ENCODE peak calls at places on chromosome 12, in four cellular contexts. D is MM.1S, I is PC-9, K is A673. Q is an unnamed sample.

GRCh38 chr12:38919191-38919590 is 13.8 kb upstream of the CPNE8 start:
- DNase-seq in I (no peak), D (no peak), K (no peak), Q (no peak)

GRCh38 chr12:14664434-14665023 is 31.9 kb downstream of the GUCY2C start:
- DNase-seq in I (peak; percentile 45), K (peak; percentile 65), D (peak; percentile 55), Q (no peak)

GRCh38 chr12:26162905-26163304 is 32.5 kb upstream of the SSPN start:
- DNase-seq in K (no peak), D (no peak), I (no peak), Q (no peak)

GRCh38 chr12:131120831-131121271 is 167.1 kb downstream of the ADGRD1 start:
- DNase-seq in K (no peak), I (no peak), D (no peak), Q (no peak)

GRCh38 chr12:86233126-86233525 is 23.1 kb downstream of the MGAT4C start:
- DNase-seq in D (no peak), I (no peak), K (peak; percentile 62), Q (no peak)

GRCh38 chr12:15735837-15736615 is 53.2 kb downstream of the EPS8 start:
- DNase-seq in D (no peak), I (no peak), K (no peak), Q (no peak)

GRCh38 chr12:42094277-42094676 is 50.4 kb downstream of the GXYLT1 start:
- DNase-seq in K (peak; percentile 67), D (no peak), I (no peak), Q (no peak)

GRCh38 chr12:96452271-96452922 is 37.0 kb upstream of the CFAP54 start:
- DNase-seq in D (no peak), K (no peak), I (peak; percentile 77), Q (no peak)

GRCh38 chr12:77932216-77932615 is 101.5 kb downstream of the NAV3 start:
- DNase-seq in K (peak; percentile 55), D (no peak), I (no peak), Q (no peak)

GRCh38 chr12:34298971-34299801 is 276.9 kb downstream of the ALG10 start:
- DNase-seq in D (no peak), K (no peak), I (no peak), Q (no peak)

GRCh38 chr12:104216461-104217058 is 981 bp downstream of the TXNRD1 start:
- DNase-seq in K (no peak), D (no peak), I (no peak), Q (no peak)

GRCh38 chr12:1993871-1994371 is 10.3 kb downstream of the DCP1B start:
- DNase-seq in D (no peak), I (no peak), K (peak; percentile 73), Q (no peak)

GRCh38 chr12:124293286-124294003 is 1.4 kb upstream of the RFLNA start:
- DNase-seq in D (no peak), K (no peak), I (no peak), Q (no peak)

GRCh38 chr12:124286414-124286813 is 8.5 kb upstream of the RFLNA start:
- DNase-seq in D (no peak), I (no peak), K (no peak), Q (no peak)

GRCh38 chr12:124286946-124287345 is 7.9 kb upstream of the RFLNA start:
- DNase-seq in K (no peak), I (no peak), D (no peak), Q (no peak)

GRCh38 chr12:124292385-124292784 is 2.5 kb upstream of the RFLNA start:
- DNase-seq in I (no peak), K (no peak), D (no peak), Q (no peak)

GRCh38 chr12:124289634-124290600 is 5.0 kb upstream of the RFLNA start:
- DNase-seq in K (no peak), D (no peak), I (no peak), Q (no peak)
- H3K4me3 ChIP-seq in K (no peak overlapping the region), D (no peak overlapping the region), I (no peak overlapping the region), Q (no peak overlapping the region)

DNA sequence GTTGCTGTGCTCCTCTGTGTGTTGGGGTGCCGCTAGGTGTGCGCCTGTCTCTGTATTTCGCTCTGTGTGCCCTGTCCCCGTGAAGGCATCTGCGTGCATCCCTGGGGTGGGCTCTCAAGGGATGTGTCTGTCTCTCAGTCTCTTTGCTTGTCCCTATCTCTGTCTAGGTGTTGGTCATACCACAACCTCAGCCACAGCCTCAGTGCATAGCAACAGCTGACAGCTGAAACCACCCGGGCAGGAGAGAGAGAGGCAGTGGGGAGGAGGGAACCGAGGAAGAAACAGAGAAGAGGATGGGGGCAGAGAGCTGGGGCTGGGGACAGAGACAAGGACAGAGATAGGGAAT is 953 bp upstream of the NXPH4 start:
- DNase-seq in K (no peak), I (no peak), D (no peak), Q (no peak)
- TF ChIP-seq EZH2 in K (no peak), I (no peak), D (no peak), Q (peak; percentile 89)

DNA sequence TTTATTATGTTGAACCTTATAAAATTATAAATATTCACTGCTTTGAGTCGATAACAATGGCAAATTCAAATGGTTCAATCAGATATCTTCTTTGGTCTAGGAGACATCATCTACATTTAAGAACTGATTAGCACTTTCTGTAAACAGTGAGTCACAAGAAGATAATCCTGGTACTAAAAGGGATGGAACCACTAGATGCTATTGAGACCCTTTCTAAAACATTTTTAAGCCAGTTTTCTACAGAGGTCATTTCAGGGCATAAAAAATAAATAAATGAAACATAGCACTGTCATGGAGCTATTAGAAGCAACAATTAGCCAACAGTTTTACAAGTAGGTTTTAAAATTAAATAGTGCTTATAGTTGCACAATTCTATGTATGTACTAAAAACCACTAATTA is 212.2 kb downstream of the DUSP6 start:
- DNase-seq in D (no peak), K (no peak), I (no peak), Q (no peak)
- H3K36me3 ChIP-seq in D (no peaks in the 10 kb centered on the region), K (no peaks in the 10 kb centered on the region), I (peaks cover 4% of the 10 kb centered on the region), Q (no peaks in the 10 kb centered on the region)

DNA sequence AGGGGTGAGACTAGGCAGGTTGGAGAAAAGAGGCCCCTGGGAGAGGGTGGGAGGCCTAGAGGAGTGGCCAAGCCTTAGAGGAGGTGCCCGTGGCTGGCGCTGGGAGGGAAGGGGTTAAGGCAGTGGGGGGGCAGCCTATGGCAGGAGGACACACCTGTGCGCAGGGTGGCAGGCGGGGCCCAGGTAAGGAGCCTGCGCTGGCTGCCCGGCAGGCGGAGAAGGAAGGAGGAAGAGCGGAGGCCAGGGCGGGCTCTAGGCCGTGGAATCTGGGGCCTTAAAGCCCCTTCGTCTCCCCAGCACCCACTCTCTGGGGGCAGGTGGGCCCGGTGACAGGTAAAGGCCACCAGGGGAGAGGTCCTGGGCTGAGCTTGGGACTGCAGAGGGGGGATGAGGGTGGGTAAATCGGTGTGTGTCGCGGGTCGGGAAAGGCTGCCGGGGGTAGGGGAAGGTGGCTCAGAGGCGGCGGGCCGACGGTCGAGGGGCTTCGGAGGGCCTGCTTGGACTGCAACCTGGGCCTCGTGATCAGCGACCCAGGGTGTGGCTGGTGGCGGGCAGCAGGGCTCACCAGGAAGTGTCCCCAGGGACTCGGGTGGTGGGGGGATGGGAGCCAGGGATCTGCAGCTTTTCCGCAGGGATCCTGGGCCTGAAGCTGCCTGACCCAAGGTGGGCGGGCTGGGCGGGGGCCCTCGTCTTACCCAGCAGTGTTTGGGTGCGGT is 7.3 kb downstream of the PHB2 start:
- DNase-seq in D (no peak), K (no peak), I (peak; percentile 89), Q (no peak)
- H3K4me3 ChIP-seq in D (no peak overlapping the region), K (no peak overlapping the region), I (peak overlapping the region; percentile 98), Q (no peak overlapping the region)

GRCh38 chr12:114440450-114441383 is 34.8 kb upstream of the TBX5 start:
- DNase-seq in D (no peak), I (no peak), K (no peak), Q (peak; percentile 82)
- TF ChIP-seq EZH2 in D (no peak), I (no peak), K (peak; percentile 86), Q (peak; percentile 99)

DNA sequence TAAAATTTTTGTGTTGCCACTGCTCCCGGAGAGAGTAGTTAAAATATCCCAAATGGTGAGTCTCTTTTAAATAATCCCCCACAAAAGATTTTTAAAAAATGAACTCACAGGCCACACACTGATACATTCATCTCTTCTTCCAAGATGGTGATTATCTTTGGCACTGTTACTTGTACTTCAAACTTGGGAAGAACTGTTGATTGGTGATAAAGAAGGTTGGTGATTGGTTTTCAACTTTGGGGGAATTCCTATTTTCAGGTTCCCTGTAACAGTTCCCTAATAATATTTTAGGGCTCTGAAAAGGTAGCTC is 6.6 kb downstream of the A2M start:
- DNase-seq in D (no peak), I (no peak), K (no peak), Q (no peak)
- H3K36me3 ChIP-seq in D (no peaks in the 10 kb centered on the region), I (no peaks in the 10 kb centered on the region), K (no peaks in the 10 kb centered on the region), Q (no peaks in the 10 kb centered on the region)

DNA sequence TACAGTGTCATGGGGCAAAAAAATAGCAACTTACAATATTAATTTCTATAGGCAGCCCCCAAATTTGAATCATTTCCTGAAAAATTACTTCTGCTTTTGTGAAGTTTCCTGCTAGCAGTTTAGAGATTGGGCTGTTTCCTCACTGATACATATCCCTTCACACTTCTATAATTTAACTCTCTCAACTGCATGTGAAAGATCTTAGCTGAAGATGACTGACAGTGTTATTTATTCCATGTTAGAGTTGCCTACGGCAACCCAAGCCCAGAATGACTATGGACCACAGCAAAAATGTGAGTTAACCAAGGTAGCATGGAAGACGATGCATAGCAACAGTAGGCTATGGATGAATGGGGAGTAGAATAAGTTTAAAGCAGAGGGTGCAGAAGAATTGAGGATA is at the start of gene KLRG1:
- DNase-seq in K (no peak), D (no peak), I (no peak), Q (no peak)
- H3K4me3 ChIP-seq in K (no peak within 1 kb of the TSS), D (no peak within 1 kb of the TSS), I (no peak within 1 kb of the TSS), Q (no peak within 1 kb of the TSS)

DNA sequence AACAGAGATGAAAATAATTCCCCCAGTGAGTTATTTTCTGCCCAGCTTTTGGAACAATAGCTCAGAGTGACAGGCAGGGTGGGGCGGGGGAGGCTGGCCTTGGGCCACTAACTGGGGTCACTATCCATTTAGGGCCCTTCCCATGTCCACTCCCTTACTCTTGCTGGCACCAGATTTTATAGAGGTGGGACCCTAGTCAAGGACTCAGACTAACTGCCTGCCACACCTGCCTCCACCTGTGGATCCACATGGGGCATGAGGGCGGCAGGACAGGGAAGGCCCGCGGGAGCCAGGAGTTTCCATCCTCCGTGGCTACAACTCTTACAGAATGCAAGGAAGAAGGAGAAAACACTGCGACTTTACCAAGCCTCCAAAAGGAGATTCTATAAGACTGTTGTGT is 10.1 kb downstream of the VDR start:
- DNase-seq in K (no peak), D (no peak), I (no peak), Q (no peak)
- TF ChIP-seq EZH2 in K (no peak), D (no peak), I (no peak), Q (no peak)

Q was measured in neural progenitor cell.